ENCODE peak calls at places on chromosome 22, in five cellular contexts. J, N, K, H and B are unnamed samples.

GRCh38 chr22:24128631-24129601 is 52.4 kb upstream of the SUSD2 start:
- DNase-seq in J (no peak), N (peak), H (no peak), K (no peak), B (no peak)

GRCh38 chr22:28048529-28048928 is 129.5 kb upstream of the PITPNB start:
- DNase-seq in N (no peak), H (no peak), J (no peak), K (no peak), B (no peak)

GRCh38 chr22:28989035-28989464 is 72.6 kb downstream of the C22orf31 start:
- DNase-seq in H (peak), J (no peak), K (peak), N (no peak), B (no peak)

GRCh38 chr22:39309881-39310714 is 9.3 kb downstream of the RPL3 start:
- DNase-seq in K (no peak), N (no peak), J (no peak), H (peak), B (no peak)

GRCh38 chr22:48369789-48370507 is 1457.7 kb downstream of the BRD1 start:
- DNase-seq in K (no peak), H (no peak), J (no peak), N (peak), B (peak)

GRCh38 chr22:35352214-35353111 is 28.4 kb upstream of the HMOX1 start:
- DNase-seq in J (no peak), K (peak), N (no peak), H (peak), B (no peak)

GRCh38 chr22:31488988-31489617 is 539 bp downstream of the EIF4ENIF1 start:
- DNase-seq in K (no peak), N (no peak), H (peak), J (peak), B (peak)

GRCh38 chr22:20083157-20083890 is 3.3 kb downstream of the DGCR8 start:
- DNase-seq in K (no peak), H (no peak), J (no peak), N (no peak), B (no peak)

GRCh38 chr22:46171940-46172339 is 21.6 kb downstream of the PPARA start:
- DNase-seq in N (no peak), J (no peak), H (no peak), K (no peak), B (no peak)

GRCh38 chr22:50481440-50482106 is at the start of gene ADM2:
- DNase-seq in H (peak), N (peak), J (peak), K (no peak), B (peak)

GRCh38 chr22:27992294-27993165 is 73.5 kb upstream of the PITPNB start:
- DNase-seq in K (no peak), J (no peak), N (no peak), H (no peak), B (no peak)

GRCh38 chr22:49825436-49825835 is 2.2 kb downstream of the BRD1 start:
- DNase-seq in N (no peak), J (no peak), K (no peak), H (no peak), B (peak)

GRCh38 chr22:41589260-41589600 is 410 bp downstream of the PMM1 start:
- DNase-seq in N (no peak), H (no peak), J (no peak), K (no peak), B (peak)

GRCh38 chr22:48186121-48186790 is 1423.8 kb downstream of the TBC1D22A start:
- DNase-seq in J (no peak), H (no peak), K (no peak), N (no peak), B (no peak)

GRCh38 chr22:45476814-45477213 is 25.9 kb upstream of the FBLN1 start:
- DNase-seq in H (no peak), K (no peak), N (no peak), J (no peak), B (no peak)

GRCh38 chr22:38694945-38695344 is 5.8 kb downstream of the JOSD1 start:
- DNase-seq in K (no peak), H (no peak), J (no peak), N (no peak), B (peak)